ENCODE peak calls at places on chromosomes 1 and 21, in eight cellular contexts. F is IMR-90, P is colonic mucosa, R is endodermal cell, V is heart right ventricle, A is lower lobe of right lung, C is adrenal gland, L is fibroblast of lung. I is an unnamed sample. For H3K27me3 and H3K4me1, the result is how much of the 10 kb centered on the place peaks cover.

GRCh38 chr1:200558866-200559459 is 61.6 kb downstream of the KIF14 start:
- DNase-seq in F (peak), P (no peak), R (no peak), V (peak), A (no peak), C (no peak), L (peak), I (no peak)

GRCh38 chr1:10252508-10252907 is 42.1 kb downstream of the KIF1B start:
- DNase-seq in F (peak), P (peak), R (no peak), V (no peak), A (no peak), C (no peak), L (peak), I (no peak)

GRCh38 chr1:179175011-179175934 is 54.2 kb downstream of the ABL2 start:
- DNase-seq in F (peak), P (no peak), R (no peak), V (no peak), A (no peak), C (no peak), L (peak), I (no peak)

GRCh38 chr1:65881070-65881594 is 88.4 kb downstream of the PDE4B start:
- DNase-seq in F (peak), P (no peak), R (peak), V (no peak), A (peak), C (no peak), L (no peak), I (no peak)

GRCh38 chr1:107557095-107557494 is 407.9 kb downstream of the VAV3 start:
- DNase-seq in F (no peak), P (no peak), R (no peak), V (no peak), A (no peak), C (no peak), L (no peak), I (no peak)

GRCh38 chr1:65525297-65526048 is 105.0 kb downstream of the LEPR start:
- DNase-seq in F (no peak), P (no peak), R (peak), V (no peak), A (peak), C (no peak), L (no peak), I (no peak)

GRCh38 chr1:231351816-231352215 is 13.7 kb downstream of the SPRTN start:
- DNase-seq in F (no peak), P (no peak), R (no peak), V (no peak), A (no peak), C (no peak), L (no peak), I (no peak)

GRCh38 chr1:41158147-41158875 is 83.8 kb downstream of the SCMH1 start:
- DNase-seq in F (no peak), P (no peak), R (no peak), V (no peak), A (no peak), C (no peak), L (no peak), I (no peak)

GRCh38 chr1:230087034-230087721 is 20.1 kb downstream of the GALNT2 start:
- DNase-seq in F (no peak), P (no peak), R (peak), V (no peak), A (no peak), C (no peak), L (no peak), I (no peak)

GRCh38 chr1:204321051-204321450 is 38.7 kb downstream of the PLEKHA6 start:
- DNase-seq in F (no peak), P (no peak), R (no peak), V (no peak), A (no peak), C (no peak), L (no peak), I (no peak)

GRCh38 chr1:32611859-32612188 is 38.5 kb downstream of the ZBTB8OS start:
- DNase-seq in F (no peak), P (no peak), R (no peak), V (no peak), A (no peak), C (no peak), L (no peak), I (no peak)

GRCh38 chr1:67135354-67135753 is 584 bp upstream of the C1orf141 start:
- DNase-seq in F (peak), P (no peak), R (no peak), V (no peak), A (no peak), C (no peak), L (peak), I (no peak)

GRCh38 chr1:198157847-198158765 is 1.3 kb downstream of the NEK7 start:
- DNase-seq in F (peak), P (peak), R (peak), V (no peak), A (no peak), C (no peak), L (peak), I (no peak)

GRCh38 chr1:100883963-100884362 is 10.7 kb downstream of the EXTL2 start:
- DNase-seq in F (peak), P (no peak), R (no peak), V (no peak), A (no peak), C (no peak), L (peak), I (no peak)

GRCh38 chr1:47190807-47191206 is 971 bp upstream of the PDZK1IP1 start:
- DNase-seq in F (no peak), P (no peak), R (no peak), V (no peak), A (no peak), C (no peak), L (no peak), I (no peak)

GRCh38 chr1:48851638-48852037 is 74.9 kb upstream of the BEND5 start:
- DNase-seq in F (no peak), P (no peak), R (no peak), V (no peak), A (no peak), C (no peak), L (no peak), I (no peak)

GRCh38 chr1:10217748-10218441 is 7.5 kb downstream of the KIF1B start:
- DNase-seq in F (no peak), P (no peak), R (no peak), V (no peak), A (no peak), C (peak), L (peak), I (no peak)

GRCh38 chr21:46115441-46116188 is 17.7 kb downstream of the COL6A2 start:
- DNase-seq in F (no peak), P (no peak), R (peak), V (peak), A (peak), C (no peak), L (no peak), I (no peak)

GRCh38 chr1:9922342-9922741 is 12.3 kb upstream of the CTNNBIP1 start:
- DNase-seq in F (no peak), P (no peak), R (peak), V (no peak), A (no peak), C (no peak), L (no peak), I (no peak)

GRCh38 chr1:31618916-31619846 is 1.7 kb downstream of the HCRTR1 start:
- DNase-seq in F (no peak), P (no peak), R (no peak), V (no peak), A (no peak), C (peak), L (no peak), I (no peak)

GRCh38 chr1:64031191-64031590 is 172.2 kb upstream of the UBE2U start:
- DNase-seq in F (peak), P (no peak), R (no peak), V (no peak), A (no peak), C (no peak), L (no peak), I (no peak)

GRCh38 chr1:11037740-11038182 is 9.3 kb downstream of the MASP2 start:
- DNase-seq in F (peak), P (peak), R (peak), V (peak), A (peak), C (peak), L (peak), I (no peak)

GRCh38 chr1:25253911-25254310 is 6.7 kb upstream of the RSRP1 start:
- DNase-seq in F (peak), P (no peak), R (peak), V (no peak), A (no peak), C (no peak), L (peak), I (no peak)

GRCh38 chr1:159171688-159172501 is 480 bp downstream of the CADM3 start:
- DNase-seq in F (no peak), P (no peak), R (peak), V (no peak), A (no peak), C (no peak), L (no peak), I (no peak)

GRCh38 chr1:70487910-70488665 is 77.0 kb downstream of the CTH start:
- DNase-seq in F (peak), P (peak), R (peak), V (peak), A (no peak), C (peak), L (peak), I (no peak)

GRCh38 chr1:223732993-223733798 is 20.9 kb downstream of the CAPN2 start:
- DNase-seq in F (peak), P (no peak), R (no peak), V (peak), A (no peak), C (no peak), L (peak), I (no peak)

GRCh38 chr1:59290173-59290954 is 6.5 kb upstream of the FGGY start:
- DNase-seq in F (peak), P (peak), R (peak), V (no peak), A (peak), C (peak), L (peak), I (no peak)

GRCh38 chr21:38284221-38284620 is 27.4 kb downstream of the KCNJ15 start:
- DNase-seq in F (no peak), P (no peak), R (no peak), V (no peak), A (no peak), C (no peak), L (no peak), I (no peak)

GRCh38 chr1:32865639-32866038 is 5.1 kb downstream of the FNDC5 start:
- DNase-seq in F (no peak), P (no peak), R (no peak), V (no peak), A (no peak), C (no peak), L (no peak), I (no peak)

GRCh38 chr1:210291786-210292275 is 36.9 kb upstream of the HHAT start:
- DNase-seq in F (no peak), P (no peak), R (no peak), V (peak), A (no peak), C (peak), L (peak), I (no peak)

GRCh38 chr1:181646723-181647122 is 163.4 kb downstream of the CACNA1E start:
- DNase-seq in F (no peak), P (no peak), R (no peak), V (no peak), A (no peak), C (no peak), L (no peak), I (no peak)

GRCh38 chr1:110076789-110077500 is 6.5 kb upstream of the ALX3 start:
- DNase-seq in F (no peak), P (no peak), R (no peak), V (no peak), A (no peak), C (no peak), L (no peak), I (no peak)

GRCh38 chr1:226476066-226476465 is 68.2 kb upstream of the PARP1 start:
- DNase-seq in F (no peak), P (no peak), R (no peak), V (no peak), A (no peak), C (no peak), L (no peak), I (no peak)

GRCh38 chr1:77021637-77022036 is 154.4 kb downstream of the ST6GALNAC5 start:
- DNase-seq in F (no peak), P (no peak), R (no peak), V (no peak), A (no peak), C (no peak), L (no peak), I (no peak)

GRCh38 chr21:32807717-32808380 is 36.3 kb upstream of the PAXBP1 start:
- DNase-seq in F (peak), P (peak), R (peak), V (no peak), A (no peak), C (no peak), L (peak), I (no peak)
- H3K27me3 ChIP-seq in F (under half), P (under half), R (under half), V (under half), A (under half), C (under half), L (under half), I (under half)

DNA sequence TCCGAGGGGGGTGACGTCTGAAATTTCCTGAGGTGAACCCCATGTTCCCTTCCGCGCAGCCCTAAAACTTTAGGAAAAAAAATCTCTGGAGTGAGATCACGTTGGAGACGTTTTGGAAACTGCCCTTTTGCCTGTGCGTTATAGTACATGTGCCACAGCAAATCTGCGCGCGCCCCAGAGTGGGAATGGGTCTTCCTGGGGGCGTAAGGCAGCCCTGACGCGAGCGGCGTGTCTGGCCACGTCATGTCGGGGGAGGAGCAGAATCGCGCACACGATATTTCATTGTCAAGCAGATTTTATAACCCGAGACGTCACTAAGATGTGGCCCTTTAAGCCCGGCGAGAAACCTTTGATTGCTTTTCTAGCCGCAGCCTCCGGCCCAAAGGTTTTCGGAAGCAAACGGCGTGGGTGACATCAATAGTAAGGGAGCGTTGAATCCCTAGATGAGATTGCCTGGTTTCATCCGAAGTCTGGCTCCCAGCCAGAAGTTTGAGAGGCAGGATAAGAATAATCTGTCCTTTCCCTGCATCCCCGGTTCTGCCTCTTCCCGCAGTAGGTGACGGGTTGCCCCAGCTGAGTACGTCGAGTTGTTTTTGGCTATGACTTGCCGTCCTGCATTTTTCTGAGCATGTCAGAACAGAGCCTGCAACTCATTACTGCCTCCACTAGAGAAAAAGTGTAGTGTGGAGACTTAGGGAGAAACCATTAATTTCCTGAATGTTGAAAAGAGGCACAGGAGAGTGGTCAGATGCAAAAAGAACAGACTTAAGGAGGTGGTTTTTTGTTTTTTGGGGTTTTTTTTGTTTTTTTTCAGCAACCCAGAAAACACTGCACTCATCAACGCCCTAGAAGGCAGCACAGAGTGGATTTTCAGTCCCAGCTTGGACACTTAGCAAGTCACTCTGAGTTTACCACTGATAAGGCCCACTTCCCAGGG is 800 bp upstream of the PMVK start:
- DNase-seq in F (peak), P (peak), R (no peak), V (peak), A (peak), C (peak), L (peak), I (peak)
- TF ChIP-seq CTCF in F (peak), P (no peak), R (peak), V (no peak), A (peak), C (peak), L (peak), I (no peak)

DNA sequence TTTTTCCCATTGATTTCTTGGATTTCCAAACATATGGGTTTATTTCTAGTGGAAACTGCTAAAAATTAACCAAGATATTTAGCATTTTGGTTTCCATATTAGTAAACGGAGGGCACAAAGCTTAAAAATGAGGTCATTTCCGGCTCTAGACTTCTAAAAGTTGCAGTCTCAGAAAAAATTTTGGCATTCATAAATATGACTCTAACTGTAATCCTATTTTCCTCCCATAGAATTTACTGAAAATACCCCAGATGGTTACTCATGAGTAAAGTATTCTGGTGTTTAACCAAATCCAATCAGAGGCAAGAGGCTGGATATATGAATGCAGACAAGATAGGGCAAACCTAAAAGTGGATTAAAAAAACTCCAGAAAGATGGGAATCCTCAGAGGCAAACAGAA is 90.0 kb upstream of the BCL10 start:
- DNase-seq in F (peak), P (no peak), R (no peak), V (no peak), A (no peak), C (no peak), L (peak), I (no peak)
- H3K4me1 ChIP-seq in F (under half), P (under half), R (under half), V (under half), A (under half), C (under half), L (under half), I (under half)

GRCh38 chr1:3367376-3367775 is 87.1 kb upstream of the ARHGEF16 start:
- DNase-seq in F (no peak), P (no peak), R (no peak), V (no peak), A (no peak), C (no peak), L (no peak), I (no peak)

GRCh38 chr1:3369437-3370076 is 84.9 kb upstream of the ARHGEF16 start:
- DNase-seq in F (peak), P (no peak), R (no peak), V (peak), A (no peak), C (peak), L (peak), I (no peak)

GRCh38 chr1:3366181-3367051 is 88.0 kb upstream of the ARHGEF16 start:
- DNase-seq in F (peak), P (no peak), R (no peak), V (peak), A (no peak), C (no peak), L (peak), I (no peak)

GRCh38 chr1:3368711-3369436 is 85.6 kb upstream of the ARHGEF16 start:
- DNase-seq in F (no peak), P (no peak), R (no peak), V (no peak), A (no peak), C (no peak), L (no peak), I (no peak)

DNA sequence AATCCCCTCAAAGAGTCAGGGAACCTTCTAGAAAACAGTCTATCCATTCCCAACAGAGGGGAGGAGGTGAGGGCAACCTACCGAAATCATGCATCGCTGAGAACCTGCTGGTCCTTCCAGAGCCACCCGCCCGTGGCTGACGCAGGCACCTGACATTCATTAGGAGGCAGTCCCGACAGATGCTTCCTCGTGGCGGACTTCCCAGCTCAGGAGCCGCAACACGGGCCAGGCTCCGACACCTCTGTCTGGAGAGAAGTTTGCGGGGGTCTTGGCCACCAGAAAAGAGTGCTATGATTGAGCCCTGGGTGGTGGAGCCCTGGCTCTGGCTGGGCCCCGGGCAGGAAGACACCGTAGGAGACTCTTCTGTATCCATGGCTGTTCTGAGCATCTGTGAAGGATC is 86.4 kb upstream of the ARHGEF16 start:
- DNase-seq in F (no peak), P (no peak), R (no peak), V (no peak), A (no peak), C (no peak), L (no peak), I (no peak)
- H3K27me3 ChIP-seq in F (under half), P (under half), R (under half), V (under half), A (under half), C (under half), L (under half), I (half or more)

GRCh38 chr1:183152216-183152615 is 33.8 kb upstream of the LAMC2 start:
- DNase-seq in F (no peak), P (no peak), R (no peak), V (no peak), A (no peak), C (no peak), L (no peak), I (no peak)
- TF ChIP-seq CTCF in F (no peak), P (no peak), R (no peak), V (no peak), A (no peak), C (no peak), L (no peak), I (no peak)

DNA sequence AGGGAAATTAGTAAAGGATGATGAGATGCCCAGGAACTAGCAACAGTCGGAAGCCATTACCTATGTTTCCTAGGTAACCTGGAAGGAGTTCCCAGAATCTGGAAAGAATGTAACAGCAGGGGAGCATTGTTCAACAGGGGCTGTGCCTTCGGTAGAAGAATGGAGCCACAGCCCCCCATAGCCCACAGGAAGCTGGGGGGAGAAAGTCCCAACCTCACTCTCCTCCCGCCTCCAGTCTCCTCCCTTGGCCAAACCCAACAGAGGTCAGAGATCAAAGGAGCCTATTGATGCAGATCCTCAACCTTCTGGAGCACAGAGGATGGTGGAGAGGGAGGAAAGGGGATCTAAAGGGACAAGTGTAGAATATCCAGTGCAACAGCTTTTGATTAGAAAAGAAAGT is 131.5 kb upstream of the SLC44A3 start:
- DNase-seq in F (no peak), P (no peak), R (peak), V (no peak), A (no peak), C (no peak), L (no peak), I (no peak)
- H3K4me1 ChIP-seq in F (under half), P (under half), R (under half), V (under half), A (under half), C (under half), L (under half), I (under half)

GRCh38 chr1:20219991-20220390 is 33.7 kb upstream of the PLA2G2C start:
- DNase-seq in F (no peak), P (no peak), R (no peak), V (no peak), A (no peak), C (no peak), L (no peak), I (no peak)
- H3K27me3 ChIP-seq in F (under half), P (under half), R (under half), V (under half), A (under half), C (under half), L (under half), I (under half)

I was measured in esophagus squamous epithelium.